ENCODE peak calls at places on chromosomes 1 and 21, in six cellular contexts. V is cardiac muscle cell; Y is breast epithelium; K is neural crest cell; N is right lobe of liver; R is CD8-positive, alpha-beta T cell. E is an unnamed sample.

GRCh38 chr1:118960026-118960561 is 28.0 kb downstream of the TBX15 start:
- DNase-seq in V (no peak), N (no peak), R (no peak), K (no peak), Y (no peak), E (no peak)

GRCh38 chr1:96643519-96643918 is 78.1 kb upstream of the PTBP2 start:
- DNase-seq in R (no peak), N (no peak), V (no peak), Y (no peak), K (no peak), E (no peak)

GRCh38 chr1:41977329-41977728 is 58.6 kb upstream of the HIVEP3 start:
- DNase-seq in R (no peak), V (no peak), Y (no peak), N (no peak), K (no peak), E (no peak)

GRCh38 chr1:152398812-152399698 is 15.0 kb downstream of the CRNN start:
- DNase-seq in R (no peak), V (no peak), N (no peak), K (no peak), Y (no peak), E (no peak)

GRCh38 chr1:221715321-221716169 is 26.3 kb downstream of the DUSP10 start:
- DNase-seq in V (no peak), N (no peak), R (no peak), Y (no peak), K (peak), E (no peak)

GRCh38 chr1:176656257-176656995 is 193.5 kb downstream of the PAPPA2 start:
- DNase-seq in R (no peak), K (no peak), N (no peak), Y (no peak), V (peak), E (no peak)

GRCh38 chr1:51926171-51926812 is 47.8 kb upstream of the NRDC start:
- DNase-seq in R (no peak), Y (no peak), N (no peak), K (peak), V (no peak), E (no peak)

GRCh38 chr21:37886120-37886519 is 30.1 kb downstream of the KCNJ6 start:
- DNase-seq in V (no peak), R (no peak), N (no peak), K (no peak), Y (no peak), E (no peak)

GRCh38 chr1:206809504-206810084 is 37.3 kb upstream of the IL10 start:
- DNase-seq in V (peak), N (no peak), K (no peak), Y (no peak), R (peak), E (no peak)

GRCh38 chr1:66271904-66272254 is 262.1 kb upstream of the SGIP1 start:
- DNase-seq in Y (no peak), K (no peak), V (no peak), N (peak), R (no peak), E (no peak)

GRCh38 chr1:58456470-58456869 is 90.1 kb downstream of the OMA1 start:
- DNase-seq in R (no peak), N (no peak), V (no peak), Y (no peak), K (no peak), E (no peak)

GRCh38 chr1:150151291-150152181 is 1.8 kb downstream of the PLEKHO1 start:
- DNase-seq in N (no peak), K (no peak), R (peak), V (no peak), Y (no peak), E (no peak)

GRCh38 chr1:222583079-222583478 is 6.7 kb downstream of the TAF1A start:
- DNase-seq in R (no peak), K (no peak), V (no peak), Y (no peak), N (no peak), E (no peak)

GRCh38 chr1:34371829-34372532 is 195.3 kb downstream of the C1orf94 start:
- DNase-seq in V (no peak), K (no peak), R (no peak), N (no peak), Y (no peak), E (no peak)

GRCh38 chr1:11143401-11143800 is 43.7 kb upstream of the EXOSC10 start:
- DNase-seq in K (no peak), N (peak), V (no peak), R (no peak), Y (no peak), E (no peak)

GRCh38 chr1:111417755-111418154 is 9.8 kb downstream of the OVGP1 start:
- DNase-seq in K (no peak), V (no peak), Y (no peak), N (no peak), R (no peak), E (no peak)

GRCh38 chr1:109040627-109041613 is 982 bp downstream of the WDR47 start:
- DNase-seq in V (peak), R (peak), Y (no peak), N (peak), K (peak), E (no peak)

GRCh38 chr21:27101533-27101932 is 134.6 kb upstream of the ADAMTS5 start:
- DNase-seq in N (no peak), K (no peak), R (no peak), Y (no peak), V (no peak), E (no peak)

GRCh38 chr1:24932284-24932683 is 2.2 kb upstream of the RUNX3 start:
- DNase-seq in N (no peak), R (peak), V (peak), K (peak), Y (no peak), E (no peak)

GRCh38 chr1:84780000-84780716 is 89.9 kb upstream of the SSX2IP start:
- DNase-seq in Y (no peak), R (peak), N (no peak), V (no peak), K (no peak), E (no peak)

GRCh38 chr1:30451532-30452125 is 271.8 kb downstream of the MATN1 start:
- DNase-seq in N (peak), K (no peak), V (no peak), R (no peak), Y (no peak), E (no peak)

DNA sequence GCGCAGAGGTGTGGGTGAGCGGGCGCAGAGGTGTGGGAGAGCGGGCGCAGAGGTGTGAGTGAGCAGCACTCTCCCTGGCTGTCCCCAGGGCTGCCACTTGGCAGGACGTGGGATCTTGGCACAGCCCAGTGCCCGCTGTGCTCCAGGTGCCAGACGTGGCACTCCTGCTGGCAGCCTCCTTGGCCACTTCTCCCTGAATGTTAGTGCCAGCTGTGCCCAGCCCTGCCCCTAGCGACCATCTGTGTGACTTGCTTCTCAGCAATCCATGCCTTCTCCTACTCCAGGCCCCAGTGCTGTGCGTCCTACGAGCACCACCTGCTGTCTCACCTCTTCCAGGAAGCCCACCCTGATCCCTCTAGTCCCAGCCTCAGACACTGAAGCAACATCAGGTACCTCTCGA is 30.5 kb downstream of the KRTAP10-1 start:
- DNase-seq in R (no peak), N (peak), Y (peak), V (no peak), K (no peak), E (peak)
- TF ChIP-seq CTCF in R (no peak), N (peak), Y (peak), V (no peak), K (no peak), E (no peak)

GRCh38 chr1:27935721-27936120 is 921 bp downstream of the SMPDL3B start:
- DNase-seq in R (no peak), V (no peak), K (no peak), Y (no peak), N (no peak), E (peak)

GRCh38 chr1:27937524-27937836 is 2.7 kb downstream of the SMPDL3B start:
- DNase-seq in R (no peak), K (no peak), Y (no peak), N (no peak), V (no peak), E (peak)

GRCh38 chr1:27938488-27938887 is 3.7 kb downstream of the SMPDL3B start:
- DNase-seq in N (no peak), V (no peak), K (no peak), Y (no peak), R (no peak), E (no peak)

GRCh38 chr1:27936370-27936769 is 1.6 kb downstream of the SMPDL3B start:
- DNase-seq in Y (no peak), V (no peak), N (no peak), K (no peak), R (no peak), E (no peak)

GRCh38 chr1:27934818-27935549 is at the start of gene SMPDL3B:
- DNase-seq in V (peak), R (no peak), Y (peak), N (no peak), K (no peak), E (no peak)
- TF ChIP-seq CTCF in V (no peak), R (no peak), Y (peak), N (no peak), K (peak), E (peak)

GRCh38 chr1:167803358-167804217 is 81.8 kb downstream of the MPZL1 start:
- DNase-seq in Y (peak), N (peak), V (peak), K (peak), R (peak), E (peak)
- TF ChIP-seq CTCF in Y (peak), N (peak), V (peak), K (peak), R (peak), E (peak)

GRCh38 chr1:6185635-6186382 is 5.7 kb upstream of the CHD5 start:
- DNase-seq in Y (no peak), K (no peak), N (no peak), V (peak), R (no peak), E (no peak)
- TF ChIP-seq CTCF in Y (no peak), K (peak), N (peak), V (peak), R (peak), E (peak)